ENCODE peak calls at places on chromosome 6, in eight cellular contexts. S is stimulated activated CD4-positive, alpha-beta T cell treated with anti-CD3 and anti-CD28 coated beads, Interleukin-1b, Interleukin-23, amount 100 ng/mL, for 1 hour; R is anterior cingulate cortex; H is heart left ventricle; Y is B cell; A is activated B cell treated with CpG ODN at 0.5 μM for 24 hours; L is foreskin fibroblast; M is neural progenitor cell. O is an unnamed sample.

GRCh38 chr6:119241540-119242309 is 107.8 kb downstream of the MAN1A1 start:
- DNase-seq in Y (no peak), S (no peak), H (no peak), M (no peak), L (no peak), A (no peak), R (no peak), O (no peak)

GRCh38 chr6:7787137-7787575 is 61.3 kb downstream of the BMP6 start:
- DNase-seq in A (no peak), R (no peak), Y (no peak), L (peak), S (no peak), H (peak), M (no peak), O (no peak)

GRCh38 chr6:83270971-83271714 is 78.0 kb downstream of the RWDD2A start:
- DNase-seq in M (no peak), S (no peak), Y (no peak), L (peak), A (no peak), H (no peak), R (no peak), O (no peak)

GRCh38 chr6:122154912-122155516 is 244.4 kb upstream of the HSF2 start:
- DNase-seq in S (no peak), A (no peak), L (no peak), M (no peak), H (peak), R (no peak), Y (no peak), O (no peak)

GRCh38 chr6:48036316-48036715 is 74.7 kb downstream of the PTCHD4 start:
- DNase-seq in L (peak), H (no peak), R (no peak), S (no peak), A (no peak), Y (no peak), M (no peak), O (no peak)

GRCh38 chr6:137033828-137034227 is 10.9 kb downstream of the IL20RA start:
- DNase-seq in A (no peak), M (no peak), Y (no peak), R (no peak), L (no peak), S (no peak), H (no peak), O (peak)

GRCh38 chr6:56594699-56595098 is 48.0 kb downstream of the DST start:
- DNase-seq in S (no peak), L (no peak), H (no peak), Y (no peak), M (no peak), A (no peak), R (no peak), O (no peak)

GRCh38 chr6:77607004-77607403 is 45.8 kb upstream of the MEI4 start:
- DNase-seq in R (no peak), L (no peak), A (no peak), Y (no peak), H (no peak), M (no peak), S (no peak), O (no peak)

GRCh38 chr6:62707156-62707555 is 421.1 kb upstream of the KHDRBS2 start:
- DNase-seq in A (no peak), R (no peak), Y (no peak), H (no peak), L (no peak), M (no peak), S (no peak), O (no peak)

GRCh38 chr6:25302156-25302555 is 23.0 kb downstream of the CARMIL1 start:
- DNase-seq in L (no peak), S (no peak), M (peak), R (no peak), Y (no peak), H (no peak), A (no peak), O (no peak)

GRCh38 chr6:161373905-161374451 is 100.1 kb upstream of the AGPAT4 start:
- DNase-seq in A (peak), R (peak), Y (peak), L (peak), S (peak), H (peak), M (peak), O (no peak)

O was measured in GF-D8.